ENCODE peak calls at places on chromosome 19, in eight cellular contexts. One of them, this sample, is unnamed.

GRCh38 chr19:35040826-35041547 is 534 bp upstream of the HPN start:
- DNase-seq in psoas muscle: peak
- DNase-seq in mammary epithelial cell: no peak
- DNase-seq in spleen: peak
- DNase-seq in NT2/D1: no peak
- DNase-seq in upper lobe of right lung: peak
- DNase-seq in stomach: peak
- DNase-seq in IMR-90: no peak
- DNase-seq in this sample: no peak

GRCh38 chr19:57648336-57649003 is 15.5 kb downstream of the ZNF211 start:
- DNase-seq in upper lobe of right lung: no peak
- DNase-seq in mammary epithelial cell: no peak
- DNase-seq in IMR-90: no peak
- DNase-seq in NT2/D1: no peak
- DNase-seq in psoas muscle: no peak
- DNase-seq in spleen: no peak
- DNase-seq in stomach: no peak
- DNase-seq in this sample: no peak

GRCh38 chr19:34505321-34506025 is 23.9 kb downstream of the WTIP start:
- DNase-seq in upper lobe of right lung: peak
- DNase-seq in stomach: no peak
- DNase-seq in IMR-90: no peak
- DNase-seq in mammary epithelial cell: no peak
- DNase-seq in spleen: no peak
- DNase-seq in psoas muscle: no peak
- DNase-seq in NT2/D1: no peak
- DNase-seq in this sample: no peak

GRCh38 chr19:641702-642101 is 2.0 kb downstream of the FGF22 start:
- DNase-seq in upper lobe of right lung: no peak
- DNase-seq in IMR-90: no peak
- DNase-seq in stomach: no peak
- DNase-seq in psoas muscle: peak
- DNase-seq in mammary epithelial cell: no peak
- DNase-seq in spleen: no peak
- DNase-seq in NT2/D1: no peak
- DNase-seq in this sample: no peak

GRCh38 chr19:42284066-42284501 is 15.0 kb downstream of the CIC start:
- DNase-seq in spleen: peak
- DNase-seq in upper lobe of right lung: peak
- DNase-seq in psoas muscle: peak
- DNase-seq in stomach: peak
- DNase-seq in mammary epithelial cell: peak
- DNase-seq in IMR-90: peak
- DNase-seq in NT2/D1: no peak
- DNase-seq in this sample: peak

GRCh38 chr19:21109116-21109515 is 27.1 kb downstream of the ZNF714 start:
- DNase-seq in stomach: no peak
- DNase-seq in IMR-90: peak
- DNase-seq in spleen: no peak
- DNase-seq in mammary epithelial cell: peak
- DNase-seq in psoas muscle: no peak
- DNase-seq in upper lobe of right lung: no peak
- DNase-seq in NT2/D1: no peak
- DNase-seq in this sample: no peak

GRCh38 chr19:47122359-47123335 is 8.0 kb upstream of the SAE1 start:
- DNase-seq in IMR-90: peak
- DNase-seq in mammary epithelial cell: peak
- DNase-seq in stomach: no peak
- DNase-seq in upper lobe of right lung: no peak
- DNase-seq in spleen: no peak
- DNase-seq in psoas muscle: no peak
- DNase-seq in NT2/D1: no peak
- DNase-seq in this sample: peak

GRCh38 chr19:46637224-46637623 is 1.2 kb upstream of the GNG8 start:
- DNase-seq in NT2/D1: no peak
- DNase-seq in psoas muscle: no peak
- DNase-seq in upper lobe of right lung: no peak
- DNase-seq in IMR-90: no peak
- DNase-seq in spleen: no peak
- DNase-seq in stomach: no peak
- DNase-seq in mammary epithelial cell: no peak
- DNase-seq in this sample: no peak

GRCh38 chr19:57171551-57172081 is 4.3 kb upstream of the DUXA start:
- DNase-seq in upper lobe of right lung: no peak
- DNase-seq in mammary epithelial cell: peak
- DNase-seq in psoas muscle: peak
- DNase-seq in spleen: peak
- DNase-seq in NT2/D1: no peak
- DNase-seq in IMR-90: peak
- DNase-seq in stomach: no peak
- DNase-seq in this sample: peak

GRCh38 chr19:18464646-18465045 is 26.7 kb upstream of the ISYNA1 start:
- DNase-seq in psoas muscle: peak
- DNase-seq in upper lobe of right lung: peak
- DNase-seq in mammary epithelial cell: no peak
- DNase-seq in spleen: peak
- DNase-seq in stomach: peak
- DNase-seq in NT2/D1: no peak
- DNase-seq in IMR-90: peak
- DNase-seq in this sample: peak

GRCh38 chr19:20259615-20260014 is 92.6 kb downstream of the ZNF486 start:
- DNase-seq in psoas muscle: no peak
- DNase-seq in spleen: no peak
- DNase-seq in stomach: no peak
- DNase-seq in NT2/D1: peak
- DNase-seq in upper lobe of right lung: no peak
- DNase-seq in mammary epithelial cell: no peak
- DNase-seq in IMR-90: no peak
- DNase-seq in this sample: no peak

GRCh38 chr19:34217952-34218817 is 36.2 kb upstream of the GARRE1 start:
- DNase-seq in psoas muscle: no peak
- DNase-seq in spleen: no peak
- DNase-seq in stomach: peak
- DNase-seq in NT2/D1: no peak
- DNase-seq in mammary epithelial cell: peak
- DNase-seq in upper lobe of right lung: no peak
- DNase-seq in IMR-90: peak
- DNase-seq in this sample: peak

GRCh38 chr19:6412111-6412999 is 12.3 kb downstream of the KHSRP start:
- DNase-seq in mammary epithelial cell: no peak
- DNase-seq in psoas muscle: no peak
- DNase-seq in IMR-90: no peak
- DNase-seq in NT2/D1: no peak
- DNase-seq in spleen: no peak
- DNase-seq in stomach: peak
- DNase-seq in upper lobe of right lung: peak
- DNase-seq in this sample: no peak

GRCh38 chr19:277131-277530 is 14.1 kb downstream of the PLPP2 start:
- DNase-seq in IMR-90: no peak
- DNase-seq in psoas muscle: no peak
- DNase-seq in stomach: no peak
- DNase-seq in upper lobe of right lung: no peak
- DNase-seq in spleen: no peak
- DNase-seq in NT2/D1: no peak
- DNase-seq in mammary epithelial cell: no peak
- DNase-seq in this sample: no peak

GRCh38 chr19:1873524-1874473 is 10.4 kb upstream of the KLF16 start:
- DNase-seq in stomach: peak
- DNase-seq in spleen: peak
- DNase-seq in upper lobe of right lung: peak
- DNase-seq in mammary epithelial cell: no peak
- DNase-seq in psoas muscle: peak
- DNase-seq in NT2/D1: no peak
- DNase-seq in IMR-90: no peak
- DNase-seq in this sample: no peak
- H3K4me3 ChIP-seq in stomach: peak
- H3K4me3 ChIP-seq in spleen: peak
- H3K4me3 ChIP-seq in upper lobe of right lung: peak
- H3K4me3 ChIP-seq in mammary epithelial cell: peak
- H3K4me3 ChIP-seq in psoas muscle: peak
- H3K4me3 ChIP-seq in NT2/D1: no peak
- H3K4me3 ChIP-seq in IMR-90: no peak
- H3K4me3 ChIP-seq in this sample: peak

GRCh38 chr19:30691767-30692516 is 319.8 kb downstream of the ZNF536 start:
- DNase-seq in NT2/D1: no peak
- DNase-seq in psoas muscle: no peak
- DNase-seq in stomach: no peak
- DNase-seq in spleen: no peak
- DNase-seq in upper lobe of right lung: no peak
- DNase-seq in IMR-90: no peak
- DNase-seq in mammary epithelial cell: no peak
- DNase-seq in this sample: no peak
- H3K4me3 ChIP-seq in NT2/D1: no peak
- H3K4me3 ChIP-seq in psoas muscle: peak
- H3K4me3 ChIP-seq in stomach: peak
- H3K4me3 ChIP-seq in spleen: no peak
- H3K4me3 ChIP-seq in upper lobe of right lung: peak
- H3K4me3 ChIP-seq in IMR-90: no peak
- H3K4me3 ChIP-seq in mammary epithelial cell: no peak
- H3K4me3 ChIP-seq in this sample: peak

GRCh38 chr19:53896682-53897081 is 12.4 kb upstream of the CACNG7 start:
- DNase-seq in stomach: no peak
- DNase-seq in upper lobe of right lung: no peak
- DNase-seq in psoas muscle: no peak
- DNase-seq in NT2/D1: no peak
- DNase-seq in spleen: no peak
- DNase-seq in mammary epithelial cell: no peak
- DNase-seq in IMR-90: no peak
- DNase-seq in this sample: no peak
- H3K4me3 ChIP-seq in stomach: no peak
- H3K4me3 ChIP-seq in upper lobe of right lung: no peak
- H3K4me3 ChIP-seq in psoas muscle: no peak
- H3K4me3 ChIP-seq in NT2/D1: no peak
- H3K4me3 ChIP-seq in spleen: no peak
- H3K4me3 ChIP-seq in mammary epithelial cell: no peak
- H3K4me3 ChIP-seq in IMR-90: no peak
- H3K4me3 ChIP-seq in this sample: no peak

GRCh38 chr19:3585301-3586123 is at the start of gene GIPC3:
- DNase-seq in stomach: no peak
- DNase-seq in spleen: no peak
- DNase-seq in psoas muscle: no peak
- DNase-seq in NT2/D1: no peak
- DNase-seq in upper lobe of right lung: no peak
- DNase-seq in IMR-90: no peak
- DNase-seq in mammary epithelial cell: no peak
- DNase-seq in this sample: no peak
- H3K4me3 ChIP-seq in stomach: peak
- H3K4me3 ChIP-seq in spleen: peak
- H3K4me3 ChIP-seq in psoas muscle: peak
- H3K4me3 ChIP-seq in NT2/D1: peak
- H3K4me3 ChIP-seq in upper lobe of right lung: peak
- H3K4me3 ChIP-seq in IMR-90: peak
- H3K4me3 ChIP-seq in mammary epithelial cell: no peak
- H3K4me3 ChIP-seq in this sample: no peak

GRCh38 chr19:4580961-4581380 is 21.5 kb upstream of the SEMA6B start:
- DNase-seq in mammary epithelial cell: no peak
- DNase-seq in psoas muscle: no peak
- DNase-seq in upper lobe of right lung: no peak
- DNase-seq in NT2/D1: no peak
- DNase-seq in IMR-90: no peak
- DNase-seq in spleen: no peak
- DNase-seq in stomach: no peak
- DNase-seq in this sample: no peak
- H3K4me3 ChIP-seq in mammary epithelial cell: no peak
- H3K4me3 ChIP-seq in psoas muscle: peak
- H3K4me3 ChIP-seq in upper lobe of right lung: peak
- H3K4me3 ChIP-seq in NT2/D1: peak
- H3K4me3 ChIP-seq in IMR-90: no peak
- H3K4me3 ChIP-seq in spleen: peak
- H3K4me3 ChIP-seq in stomach: peak
- H3K4me3 ChIP-seq in this sample: no peak

GRCh38 chr19:52188822-52189744 is 769 bp upstream of the PPP2R1A start:
- DNase-seq in spleen: peak
- DNase-seq in IMR-90: no peak
- DNase-seq in NT2/D1: no peak
- DNase-seq in mammary epithelial cell: no peak
- DNase-seq in psoas muscle: peak
- DNase-seq in upper lobe of right lung: peak
- DNase-seq in stomach: no peak
- DNase-seq in this sample: no peak

GRCh38 chr19:52189745-52190678 is at the start of gene PPP2R1A:
- DNase-seq in upper lobe of right lung: peak
- DNase-seq in NT2/D1: peak
- DNase-seq in IMR-90: peak
- DNase-seq in spleen: peak
- DNase-seq in psoas muscle: peak
- DNase-seq in stomach: peak
- DNase-seq in mammary epithelial cell: peak
- DNase-seq in this sample: peak

GRCh38 chr19:52191374-52191773 is 1.5 kb downstream of the PPP2R1A start:
- DNase-seq in mammary epithelial cell: no peak
- DNase-seq in stomach: no peak
- DNase-seq in NT2/D1: no peak
- DNase-seq in upper lobe of right lung: no peak
- DNase-seq in psoas muscle: no peak
- DNase-seq in IMR-90: no peak
- DNase-seq in spleen: no peak
- DNase-seq in this sample: no peak

GRCh38 chr19:52190679-52191293 is 934 bp downstream of the PPP2R1A start:
- DNase-seq in upper lobe of right lung: peak
- DNase-seq in mammary epithelial cell: peak
- DNase-seq in IMR-90: peak
- DNase-seq in NT2/D1: no peak
- DNase-seq in psoas muscle: peak
- DNase-seq in stomach: peak
- DNase-seq in spleen: peak
- DNase-seq in this sample: peak

GRCh38 chr19:52187407-52187806 is 2.4 kb upstream of the PPP2R1A start:
- DNase-seq in IMR-90: no peak
- DNase-seq in psoas muscle: no peak
- DNase-seq in spleen: no peak
- DNase-seq in NT2/D1: no peak
- DNase-seq in mammary epithelial cell: no peak
- DNase-seq in stomach: no peak
- DNase-seq in upper lobe of right lung: no peak
- DNase-seq in this sample: no peak
- H3K4me3 ChIP-seq in IMR-90: no peak
- H3K4me3 ChIP-seq in psoas muscle: no peak
- H3K4me3 ChIP-seq in spleen: no peak
- H3K4me3 ChIP-seq in NT2/D1: no peak
- H3K4me3 ChIP-seq in mammary epithelial cell: no peak
- H3K4me3 ChIP-seq in stomach: no peak
- H3K4me3 ChIP-seq in upper lobe of right lung: no peak
- H3K4me3 ChIP-seq in this sample: no peak

DNA sequence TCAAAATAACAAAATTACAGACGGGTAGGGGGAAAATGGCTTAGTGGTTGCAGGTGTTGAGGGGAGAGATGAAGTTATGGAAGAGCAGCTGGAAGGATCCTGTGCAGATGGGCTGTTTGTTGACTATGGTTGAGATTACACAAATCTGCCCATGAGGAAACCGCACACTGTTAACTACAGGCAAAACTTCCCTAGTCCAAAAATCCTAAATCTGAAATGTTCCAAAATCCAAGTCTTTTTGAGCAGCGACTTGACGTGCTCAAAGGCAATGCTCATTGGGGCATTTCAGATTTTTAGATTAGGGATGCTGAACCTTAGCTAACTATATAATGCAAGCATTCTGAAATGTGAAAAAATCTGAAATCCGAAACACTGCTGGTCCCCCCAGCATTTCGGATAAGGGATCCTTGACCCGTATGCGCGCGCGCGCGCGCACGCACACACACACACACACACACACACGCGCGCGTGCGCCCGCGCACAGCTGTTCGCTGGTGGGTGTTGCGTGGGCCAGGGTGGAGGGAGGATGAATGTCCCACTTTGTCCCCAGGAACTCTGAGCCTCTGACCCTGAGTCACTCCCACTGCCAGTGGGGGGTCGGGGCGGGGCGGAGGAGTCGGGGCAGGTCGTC is 6.8 kb downstream of the F2RL3 start:
- DNase-seq in IMR-90: no peak
- DNase-seq in psoas muscle: no peak
- DNase-seq in spleen: no peak
- DNase-seq in upper lobe of right lung: no peak
- DNase-seq in mammary epithelial cell: no peak
- DNase-seq in NT2/D1: no peak
- DNase-seq in stomach: no peak
- DNase-seq in this sample: no peak
- H3K4me3 ChIP-seq in IMR-90: no peak
- H3K4me3 ChIP-seq in psoas muscle: peak
- H3K4me3 ChIP-seq in spleen: no peak
- H3K4me3 ChIP-seq in upper lobe of right lung: peak
- H3K4me3 ChIP-seq in mammary epithelial cell: no peak
- H3K4me3 ChIP-seq in NT2/D1: peak
- H3K4me3 ChIP-seq in stomach: peak
- H3K4me3 ChIP-seq in this sample: no peak

This sample was measured in MG63.